ENCODE peak calls at places on chromosomes 6 and 20, in six cellular contexts. L is colonic mucosa, H is pancreas, W is heart left ventricle, D is IMR-90, X is GM23248. Y is an unnamed sample.

GRCh38 chr6:131946404-131946991 is 4.7 kb downstream of the CCN2 start:
- DNase-seq in L (no peak), H (no peak), W (no peak), D (peak), X (peak), Y (no peak)

GRCh38 chr20:16966276-16966880 is 218.2 kb downstream of the OTOR start:
- DNase-seq in L (no peak), H (no peak), W (no peak), D (peak), X (no peak), Y (no peak)

GRCh38 chr20:35702051-35702823 is 3.0 kb downstream of the ROMO1 start:
- DNase-seq in L (no peak), H (no peak), W (no peak), D (peak), X (peak), Y (no peak)

GRCh38 chr6:24943774-24944173 is 8.0 kb upstream of the RIPOR2 start:
- DNase-seq in L (no peak), H (no peak), W (no peak), D (no peak), X (no peak), Y (no peak)

GRCh38 chr6:51554029-51554428 is 533.4 kb downstream of the PKHD1 start:
- DNase-seq in L (no peak), H (no peak), W (no peak), D (no peak), X (no peak), Y (no peak)

GRCh38 chr20:56143759-56144158 is 104.8 kb upstream of the MC3R start:
- DNase-seq in L (no peak), H (no peak), W (no peak), D (no peak), X (no peak), Y (no peak)

GRCh38 chr20:59470521-59470920 is 133.8 kb upstream of the PHACTR3 start:
- DNase-seq in L (no peak), H (no peak), W (no peak), D (no peak), X (no peak), Y (no peak)

GRCh38 chr20:63059684-63060056 is 52.9 kb upstream of the BHLHE23 start:
- DNase-seq in L (no peak), H (no peak), W (no peak), D (no peak), X (no peak), Y (no peak)

GRCh38 chr6:28165566-28165965 is 23.9 kb downstream of the ZKSCAN8 start:
- DNase-seq in L (no peak), H (no peak), W (no peak), D (no peak), X (no peak), Y (no peak)

GRCh38 chr20:9015984-9016324 is 52.9 kb upstream of the PLCB4 start:
- DNase-seq in L (no peak), H (no peak), W (no peak), D (peak), X (peak), Y (no peak)

GRCh38 chr20:47676219-47676721 is 109.0 kb downstream of the SULF2 start:
- DNase-seq in L (no peak), H (no peak), W (no peak), D (no peak), X (no peak), Y (no peak)

GRCh38 chr6:137641474-137642077 is 147.4 kb upstream of the OLIG3 start:
- DNase-seq in L (peak), H (peak), W (peak), D (peak), X (peak), Y (no peak)

GRCh38 chr20:53929974-53930650 is 140.3 kb downstream of the BCAS1 start:
- DNase-seq in L (no peak), H (no peak), W (no peak), D (no peak), X (no peak), Y (no peak)

GRCh38 chr20:23368316-23369110 is 6.5 kb downstream of the GZF1 start:
- DNase-seq in L (no peak), H (no peak), W (no peak), D (peak), X (peak), Y (no peak)

GRCh38 chr20:11411765-11412164 is 505.9 kb upstream of the BTBD3 start:
- DNase-seq in L (no peak), H (no peak), W (no peak), D (no peak), X (no peak), Y (no peak)

GRCh38 chr6:42243046-42243445 is 25.4 kb upstream of the MRPS10 start:
- DNase-seq in L (no peak), H (no peak), W (no peak), D (no peak), X (no peak), Y (no peak)

GRCh38 chr6:19771753-19772336 is 65.3 kb upstream of the ID4 start:
- DNase-seq in L (no peak), H (no peak), W (no peak), D (peak), X (peak), Y (no peak)

GRCh38 chr6:39791850-39792500 is at the start of gene DAAM2:
- DNase-seq in L (peak), H (peak), W (peak), D (peak), X (peak), Y (no peak)

GRCh38 chr6:166305562-166306117 is 2.6 kb downstream of the PRR18 start:
- DNase-seq in L (no peak), H (no peak), W (no peak), D (no peak), X (no peak), Y (peak)

GRCh38 chr6:53326372-53327016 is 22.3 kb downstream of the ELOVL5 start:
- DNase-seq in L (no peak), H (no peak), W (peak), D (peak), X (peak), Y (no peak)

GRCh38 chr20:25012616-25013189 is 20.2 kb upstream of the APMAP start:
- DNase-seq in L (no peak), H (peak), W (no peak), D (no peak), X (no peak), Y (no peak)

GRCh38 chr6:14390805-14391204 is 273.2 kb downstream of the CD83 start:
- DNase-seq in L (no peak), H (no peak), W (no peak), D (no peak), X (no peak), Y (no peak)

GRCh38 chr6:95091823-95092436 is 485.4 kb upstream of the MANEA start:
- DNase-seq in L (no peak), H (no peak), W (no peak), D (peak), X (peak), Y (no peak)

GRCh38 chr6:166202321-166202733 is 34.7 kb upstream of the TBXT start:
- DNase-seq in L (no peak), H (no peak), W (peak), D (no peak), X (no peak), Y (peak)

GRCh38 chr6:15326072-15326614 is 80.3 kb downstream of the JARID2 start:
- DNase-seq in L (no peak), H (no peak), W (no peak), D (no peak), X (no peak), Y (no peak)

GRCh38 chr6:209432-210103 is 82.7 kb upstream of the DUSP22 start:
- DNase-seq in L (no peak), H (no peak), W (no peak), D (no peak), X (no peak), Y (no peak)

GRCh38 chr20:61896058-61896961 is 169.4 kb downstream of the TAF4 start:
- DNase-seq in L (no peak), H (peak), W (no peak), D (peak), X (peak), Y (peak)

GRCh38 chr20:59149678-59150504 is 13.7 kb upstream of the ZNF831 start:
- DNase-seq in L (no peak), H (no peak), W (peak), D (no peak), X (no peak), Y (no peak)

GRCh38 chr6:71387179-71387578 is 98.6 kb downstream of the OGFRL1 start:
- DNase-seq in L (no peak), H (no peak), W (no peak), D (peak), X (peak), Y (no peak)

GRCh38 chr6:122385857-122386256 is 13.6 kb upstream of the HSF2 start:
- DNase-seq in L (no peak), H (no peak), W (no peak), D (no peak), X (no peak), Y (no peak)

GRCh38 chr6:122393339-122393896 is 6.0 kb upstream of the HSF2 start:
- DNase-seq in L (no peak), H (no peak), W (no peak), D (no peak), X (peak), Y (no peak)

GRCh38 chr6:122389704-122390103 is 9.7 kb upstream of the HSF2 start:
- DNase-seq in L (no peak), H (no peak), W (no peak), D (peak), X (peak), Y (no peak)

GRCh38 chr6:122392564-122393338 is 6.7 kb upstream of the HSF2 start:
- DNase-seq in L (no peak), H (no peak), W (no peak), D (no peak), X (no peak), Y (no peak)

GRCh38 chr6:122388945-122389344 is 10.5 kb upstream of the HSF2 start:
- DNase-seq in L (no peak), H (no peak), W (no peak), D (no peak), X (no peak), Y (no peak)
- H3K27ac ChIP-seq in L (no peak), H (no peak), W (no peak), D (no peak), X (no peak), Y (no peak)

GRCh38 chr6:143443096-143443495 is 7.4 kb downstream of the ADAT2 start:
- DNase-seq in L (no peak), H (no peak), W (no peak), D (no peak), X (no peak), Y (no peak)

GRCh38 chr6:143441680-143442359 is 8.7 kb downstream of the ADAT2 start:
- DNase-seq in L (no peak), H (no peak), W (no peak), D (peak), X (peak), Y (no peak)

DNA sequence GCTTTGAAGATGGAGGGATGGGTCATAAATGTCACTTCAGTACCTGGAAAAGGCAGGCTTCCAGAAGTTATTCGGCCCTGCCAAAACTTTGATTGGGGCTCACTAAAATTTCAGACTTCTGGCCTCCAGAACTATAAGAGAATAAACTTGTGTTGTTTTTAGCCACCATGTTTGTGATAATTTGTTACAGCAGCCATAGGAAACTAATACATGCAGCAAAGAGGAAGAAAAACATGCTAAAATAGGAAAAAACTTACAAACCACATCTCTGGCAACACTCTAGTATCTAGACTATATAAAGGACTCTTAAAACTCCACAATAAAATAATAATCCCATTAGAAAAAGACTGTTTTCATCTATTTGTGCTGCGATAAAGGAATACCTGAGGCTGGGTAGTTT is 9.5 kb downstream of the ADAT2 start:
- DNase-seq in L (no peak), H (no peak), W (no peak), D (no peak), X (no peak), Y (no peak)
- H3K27ac ChIP-seq in L (no peak), H (no peak), W (no peak), D (no peak), X (no peak), Y (no peak)

GRCh38 chr6:16413399-16413798 is 175.0 kb downstream of the GMPR start:
- DNase-seq in L (no peak), H (no peak), W (no peak), D (peak), X (no peak), Y (no peak)
- H3K27ac ChIP-seq in L (no peak), H (no peak), W (no peak), D (no peak), X (no peak), Y (no peak)

GRCh38 chr6:57252137-57252536 is 30.0 kb upstream of the RAB23 start:
- DNase-seq in L (no peak), H (no peak), W (no peak), D (no peak), X (no peak), Y (no peak)
- H3K27ac ChIP-seq in L (peak), H (no peak), W (no peak), D (peak), X (peak), Y (no peak)

DNA sequence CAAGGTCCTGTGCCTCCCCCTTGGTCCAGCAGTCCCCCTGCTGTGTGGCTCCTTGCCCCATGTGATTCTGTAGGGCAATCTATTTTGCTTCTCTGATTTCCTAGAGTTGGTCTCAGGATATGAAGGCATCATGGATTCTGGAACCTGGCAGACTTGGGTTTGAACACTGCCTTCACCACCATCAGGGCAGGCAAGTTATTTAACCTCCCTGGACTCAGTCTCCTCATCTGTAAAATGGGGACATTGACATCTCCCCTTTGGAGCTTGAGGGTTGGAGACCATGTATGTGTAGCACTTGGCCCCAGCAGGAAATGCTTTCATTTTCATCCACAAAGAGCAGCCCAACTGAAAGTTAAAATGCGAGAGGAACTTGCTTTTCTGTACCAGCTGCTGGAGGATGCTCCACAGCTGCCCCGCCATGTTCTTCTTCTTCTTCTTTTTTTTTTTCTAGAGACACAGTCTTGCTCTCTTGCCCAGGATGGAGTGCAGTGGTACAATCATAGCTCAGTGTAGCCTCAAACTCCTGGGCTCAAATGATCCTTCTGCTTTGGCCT is 6.7 kb downstream of the TOX2 start:
- DNase-seq in L (no peak), H (no peak), W (no peak), D (no peak), X (no peak), Y (no peak)
- H3K27ac ChIP-seq in L (no peak), H (no peak), W (no peak), D (no peak), X (no peak), Y (no peak)

DNA sequence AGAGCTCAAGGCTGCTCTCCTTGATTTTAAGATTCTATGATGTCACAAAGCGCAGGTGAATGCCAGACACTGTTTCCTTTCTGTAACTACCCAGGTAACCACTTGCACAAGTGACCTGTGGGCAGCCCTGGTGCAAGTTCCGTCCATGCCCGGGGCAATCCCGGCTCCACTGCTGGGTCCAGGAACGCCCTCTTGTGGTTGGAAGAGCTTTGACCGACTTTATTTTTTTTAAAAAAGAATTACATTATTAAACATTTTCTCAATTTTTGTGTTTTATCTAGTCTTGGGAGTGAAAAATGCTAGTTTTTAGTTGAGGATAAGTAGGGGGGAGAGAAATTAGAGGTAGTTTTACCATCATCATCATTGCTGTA is 695.2 kb downstream of the QKI start:
- DNase-seq in L (no peak), H (no peak), W (peak), D (no peak), X (peak), Y (no peak)
- H3K27ac ChIP-seq in L (no peak), H (no peak), W (peak), D (no peak), X (no peak), Y (no peak)

Y was measured in substantia nigra.